ENCODE peak calls at places on chromosome 9, in nine cellular contexts. D is A673; I is brain microvascular endothelial cell; W is Peyer's patch; K is uterus; M is effector memory CD4-positive, alpha-beta T cell; U is mammary epithelial cell; T is heart left ventricle; J is CD4-positive, alpha-beta T cell. L is an unnamed sample.

GRCh38 chr9:73143606-73144328 is 7.9 kb upstream of the ANXA1 start:
- DNase-seq in D (peak; percentile 91), I (peak; percentile 56), W (no peak), K (no peak), M (no peak), U (peak; percentile 83), T (no peak), J (no peak), L (no peak)

GRCh38 chr9:129412814-129413536 is 207.9 kb downstream of the C9orf50 start:
- DNase-seq in D (peak; percentile 69), I (peak; percentile 73), W (peak; percentile 43), K (peak; percentile 78), M (peak; percentile 45), U (peak; percentile 41), T (peak; percentile 84), J (peak; percentile 52), L (peak; percentile 52)

GRCh38 chr9:99357575-99357974 is 135.5 kb downstream of the SEC61B start:
- DNase-seq in D (no peak), I (no peak), W (no peak), K (no peak), M (no peak), U (no peak), T (peak; percentile 79), J (no peak), L (no peak)

GRCh38 chr9:5364294-5364990 is 24.8 kb upstream of the RLN1 start:
- DNase-seq in D (no peak), I (no peak), W (no peak), K (no peak), M (no peak), U (peak; percentile 14), T (no peak), J (no peak), L (no peak)

GRCh38 chr9:107761307-107761706 is 271.7 kb upstream of the KLF4 start:
- DNase-seq in D (no peak), I (no peak), W (no peak), K (no peak), M (no peak), U (no peak), T (no peak), J (no peak), L (no peak)

GRCh38 chr9:93132287-93132927 is 1.6 kb downstream of the NINJ1 start:
- DNase-seq in D (no peak), I (no peak), W (no peak), K (peak; percentile 47), M (no peak), U (peak; percentile 59), T (peak; percentile 74), J (no peak), L (no peak)

GRCh38 chr9:18526686-18527085 is 52.7 kb downstream of the ADAMTSL1 start:
- DNase-seq in D (peak; percentile 8), I (no peak), W (no peak), K (no peak), M (no peak), U (no peak), T (no peak), J (no peak), L (no peak)

GRCh38 chr9:98989036-98990000 is 45.6 kb downstream of the COL15A1 start:
- DNase-seq in D (peak; percentile 67), I (peak; percentile 100), W (no peak), K (peak; percentile 71), M (no peak), U (peak; percentile 83), T (peak; percentile 85), J (no peak), L (peak; percentile 45)

GRCh38 chr9:136750526-136750925 is 2.2 kb upstream of the LCN6 start:
- DNase-seq in D (no peak), I (no peak), W (no peak), K (no peak), M (no peak), U (peak; percentile 75), T (no peak), J (no peak), L (no peak)

GRCh38 chr9:136751814-136752213 is 3.5 kb upstream of the LCN6 start:
- DNase-seq in D (no peak), I (no peak), W (no peak), K (no peak), M (no peak), U (no peak), T (no peak), J (no peak), L (no peak)

GRCh38 chr9:136753371-136754058 is 4.5 kb downstream of the LCN8 start:
- DNase-seq in D (no peak), I (no peak), W (no peak), K (no peak), M (no peak), U (no peak), T (no peak), J (no peak), L (no peak)

GRCh38 chr9:136748656-136749551 is 579 bp upstream of the LCN6 start:
- DNase-seq in D (no peak), I (no peak), W (peak; percentile 51), K (no peak), M (no peak), U (no peak), T (peak; percentile 48), J (no peak), L (no peak)

DNA sequence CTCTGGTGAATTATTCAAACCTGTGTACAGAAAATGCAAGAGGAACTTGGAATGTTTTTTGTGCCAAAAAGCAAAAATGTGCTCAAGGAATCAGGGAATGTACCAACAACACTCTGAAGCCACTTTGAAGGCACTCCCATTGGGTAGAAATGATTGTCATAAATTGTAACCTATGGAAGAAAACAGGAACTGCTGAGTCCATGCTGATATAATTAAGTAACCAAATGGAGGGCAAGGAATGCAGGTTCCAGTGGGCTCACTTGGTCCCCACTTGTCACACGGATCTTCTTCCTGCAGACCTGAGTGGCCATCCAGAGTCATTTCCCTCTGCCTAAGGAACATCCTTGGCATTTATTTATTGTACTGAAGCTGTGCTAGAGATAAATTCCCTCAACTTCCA is 2.9 kb upstream of the LCN6 start:
- DNase-seq in D (no peak), I (no peak), W (no peak), K (no peak), M (no peak), U (no peak), T (no peak), J (no peak), L (no peak)
- H3K27ac ChIP-seq in D (no peak overlapping the region), I (no peak overlapping the region), W (no peak overlapping the region), K (no peak overlapping the region), M (no peak overlapping the region), U (no peak overlapping the region), T (no peak overlapping the region), J (no peak overlapping the region), L (no peak overlapping the region)

GRCh38 chr9:97528529-97529230 is 27.2 kb downstream of the TMOD1 start:
- DNase-seq in D (no peak), I (no peak), W (no peak), K (no peak), M (no peak), U (no peak), T (no peak), J (no peak), L (no peak)

GRCh38 chr9:97526895-97527575 is 25.6 kb downstream of the TMOD1 start:
- DNase-seq in D (no peak), I (no peak), W (no peak), K (no peak), M (no peak), U (no peak), T (no peak), J (no peak), L (no peak)

GRCh38 chr9:97529363-97530076 is 28.1 kb downstream of the TMOD1 start:
- DNase-seq in D (peak; percentile 11), I (peak; percentile 7), W (no peak), K (no peak), M (no peak), U (peak; percentile 21), T (peak; percentile 78), J (no peak), L (peak; percentile 39)

GRCh38 chr9:97525451-97525850 is 24.0 kb downstream of the TMOD1 start:
- DNase-seq in D (no peak), I (no peak), W (no peak), K (no peak), M (no peak), U (peak; percentile 86), T (no peak), J (no peak), L (no peak)

DNA sequence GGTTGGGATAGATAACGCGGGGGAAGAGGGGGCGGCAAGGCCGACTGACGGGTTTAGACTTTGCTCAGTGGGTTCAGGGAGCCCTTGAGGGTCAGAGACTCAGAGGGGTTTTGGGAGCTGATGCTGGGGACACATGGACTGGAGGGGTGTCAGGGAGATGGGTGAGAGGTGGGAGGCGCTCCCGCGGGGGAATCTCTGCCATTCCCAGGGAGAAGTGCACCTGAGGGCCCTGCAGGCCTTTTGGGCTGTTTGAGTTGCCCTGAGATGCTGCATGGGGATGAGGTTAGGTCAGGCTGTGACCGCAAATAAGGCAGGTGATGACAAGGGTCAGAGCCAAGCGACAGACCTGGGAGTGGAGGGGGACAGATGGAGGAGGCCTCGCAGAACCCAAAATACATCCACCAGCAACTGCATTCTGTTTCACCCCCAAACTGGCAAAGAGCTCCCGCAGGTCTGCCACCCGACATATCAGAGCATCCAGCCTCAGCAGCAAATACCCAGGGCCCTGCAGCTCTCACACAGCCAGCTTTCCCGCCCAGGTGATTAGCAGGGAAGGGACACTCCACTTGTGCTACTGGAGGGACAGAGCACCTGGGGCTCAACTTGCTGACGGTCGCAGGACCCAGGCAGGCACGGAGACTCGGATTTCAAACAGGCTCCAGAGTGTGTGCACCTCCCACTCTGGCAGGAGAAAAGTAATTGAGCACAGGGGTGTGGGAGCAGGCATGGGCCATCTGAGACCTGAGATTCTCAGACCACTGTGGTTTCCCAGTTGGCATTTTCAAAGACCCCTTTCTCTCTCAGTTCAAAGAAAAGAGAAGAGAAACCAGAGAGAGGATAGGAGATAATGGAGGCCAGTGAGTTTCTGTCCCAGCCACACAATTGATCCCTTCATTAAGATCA is 26.4 kb downstream of the TMOD1 start:
- DNase-seq in D (no peak), I (no peak), W (no peak), K (no peak), M (no peak), U (no peak), T (no peak), J (no peak), L (no peak)
- H3K27ac ChIP-seq in D (no peak overlapping the region), I (no peak overlapping the region), W (no peak overlapping the region), K (peak overlapping the region; percentile 75), M (no peak overlapping the region), U (no peak overlapping the region), T (peak overlapping the region; percentile 70), J (no peak overlapping the region), L (peak overlapping the region; percentile 76)

GRCh38 chr9:109251776-109252106 is 69.1 kb downstream of the EPB41L4B start:
- DNase-seq in D (no peak), I (no peak), W (no peak), K (no peak), M (no peak), U (no peak), T (no peak), J (no peak), L (no peak)

GRCh38 chr9:109251080-109251775 is 69.6 kb downstream of the EPB41L4B start:
- DNase-seq in D (no peak), I (peak; percentile 63), W (no peak), K (no peak), M (no peak), U (peak; percentile 79), T (no peak), J (no peak), L (no peak)

GRCh38 chr9:109253241-109253636 is 67.6 kb downstream of the EPB41L4B start:
- DNase-seq in D (no peak), I (no peak), W (no peak), K (no peak), M (no peak), U (no peak), T (no peak), J (no peak), L (no peak)

GRCh38 chr9:109253637-109254284 is 67.1 kb downstream of the EPB41L4B start:
- DNase-seq in D (no peak), I (peak; percentile 59), W (no peak), K (no peak), M (no peak), U (peak; percentile 93), T (no peak), J (no peak), L (no peak)

DNA sequence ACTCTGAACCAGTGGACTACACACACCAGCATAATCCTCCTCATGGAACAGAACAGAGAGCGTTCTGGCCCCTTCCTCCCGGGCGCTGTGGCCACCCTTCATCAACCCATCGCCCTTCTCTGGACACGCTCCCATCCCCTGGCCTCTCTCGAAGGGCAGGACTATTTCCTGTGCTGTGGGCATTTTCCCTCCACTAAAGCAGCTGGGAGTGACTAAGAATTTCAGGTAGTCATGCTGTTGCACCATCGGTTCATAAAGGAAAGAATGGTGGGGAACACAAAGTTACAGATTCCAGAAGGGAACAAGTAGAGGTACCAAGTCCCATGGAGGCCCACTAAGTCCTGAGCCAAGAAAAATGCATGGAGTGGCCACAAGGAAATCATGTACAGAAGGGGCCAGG is 68.6 kb downstream of the EPB41L4B start:
- DNase-seq in D (no peak), I (no peak), W (no peak), K (no peak), M (no peak), U (peak; percentile 70), T (no peak), J (no peak), L (no peak)
- H3K27ac ChIP-seq in D (no peak overlapping the region), I (no peak overlapping the region), W (no peak overlapping the region), K (no peak overlapping the region), M (no peak overlapping the region), U (peak overlapping the region; percentile 68), T (no peak overlapping the region), J (no peak overlapping the region), L (peak overlapping the region; percentile 48)

GRCh38 chr9:38107811-38108304 is 38.8 kb upstream of the SHB start:
- DNase-seq in D (no peak), I (no peak), W (no peak), K (no peak), M (no peak), U (no peak), T (no peak), J (no peak), L (no peak)
- H3K27ac ChIP-seq in D (no peak overlapping the region), I (no peak overlapping the region), W (no peak overlapping the region), K (no peak overlapping the region), M (no peak overlapping the region), U (no peak overlapping the region), T (no peak overlapping the region), J (no peak overlapping the region), L (no peak overlapping the region)